ENCODE peak calls at places on chromosomes 13 and 19, in six cellular contexts. H is nephron progenitor cell; E is T-cell; D is activated CD4-positive, alpha-beta T cell treated with anti-CD3 and anti-CD28 coated beads for 24 hours; G is HFF-Myc; I is small intestine. X is an unnamed sample.
A peak's percentile ranks its signal among the peaks of the same experiment; 100 is the strongest.

GRCh38 chr19:19372656-19373416 is 32.6 kb upstream of the GATAD2A start:
- DNase-seq in H (no peak), E (no peak), D (no peak), G (no peak), I (peak; percentile 91), X (peak; percentile 27)

GRCh38 chr19:30673336-30673735 is 301.2 kb downstream of the ZNF536 start:
- DNase-seq in H (no peak), E (no peak), D (no peak), G (no peak), I (no peak), X (no peak)

GRCh38 chr13:35219021-35219420 is 257.5 kb downstream of the MAB21L1 start:
- DNase-seq in H (no peak), E (no peak), D (no peak), G (no peak), I (no peak), X (no peak)

GRCh38 chr19:16403151-16403977 is 68.4 kb downstream of the EPS15L1 start:
- DNase-seq in H (no peak), E (no peak), D (no peak), G (no peak), I (no peak), X (no peak)

GRCh38 chr19:3284759-3285646 is 60.5 kb downstream of the CELF5 start:
- DNase-seq in H (peak; percentile 99), E (peak; percentile 68), D (peak; percentile 49), G (no peak), I (peak; percentile 48), X (peak; percentile 68)

GRCh38 chr19:14475251-14476073 is at the start of gene PTGER1:
- DNase-seq in H (peak; percentile 55), E (no peak), D (no peak), G (no peak), I (no peak), X (no peak)

GRCh38 chr13:80157261-80157942 is 183.5 kb downstream of the SPRY2 start:
- DNase-seq in H (no peak), E (no peak), D (no peak), G (no peak), I (no peak), X (no peak)

GRCh38 chr19:6519289-6519688 is 11.5 kb upstream of the TNFSF9 start:
- DNase-seq in H (no peak), E (no peak), D (no peak), G (no peak), I (peak; percentile 31), X (no peak)

GRCh38 chr19:18764591-18765051 is 26.5 kb downstream of the COMP start:
- DNase-seq in H (no peak), E (no peak), D (no peak), G (no peak), I (no peak), X (no peak)

GRCh38 chr13:37708101-37708500 is 109.5 kb upstream of the POSTN start:
- DNase-seq in H (no peak), E (no peak), D (no peak), G (no peak), I (no peak), X (no peak)

GRCh38 chr19:843180-843835 is 2.5 kb downstream of the PRTN3 start:
- DNase-seq in H (peak; percentile 76), E (no peak), D (no peak), G (no peak), I (no peak), X (no peak)

X was measured in CD8-positive, alpha-beta memory T cell.